ENCODE peak calls at places on chromosomes 16 and 17, in nine cellular contexts. B is foreskin fibroblast, M is AG04450, W is WTC11, Y is progenitor cell of endocrine pancreas, U is HFF-Myc, X is lower leg skin, K is lung, S is GM20000. N is an unnamed sample.

GRCh38 chr16:1054660-1055556 is 17.6 kb upstream of the SSTR5 start:
- DNase-seq in B (peak), M (peak), W (peak), Y (peak), U (no peak), X (no peak), K (no peak), S (peak), N (peak)

GRCh38 chr17:42031584-42031983 is 11.7 kb downstream of the NKIRAS2 start:
- DNase-seq in B (no peak), M (no peak), W (no peak), Y (no peak), U (no peak), X (no peak), K (no peak), S (no peak), N (no peak)

GRCh38 chr17:73686126-73686525 is 41.9 kb upstream of the SDK2 start:
- DNase-seq in B (no peak), M (no peak), W (peak), Y (no peak), U (no peak), X (no peak), K (no peak), S (no peak), N (no peak)

GRCh38 chr17:60827920-60828319 is 150.3 kb downstream of the BCAS3 start:
- DNase-seq in B (peak), M (no peak), W (no peak), Y (no peak), U (peak), X (no peak), K (no peak), S (no peak), N (no peak)

GRCh38 chr17:48125829-48126612 is 18.5 kb downstream of the SNX11 start:
- DNase-seq in B (peak), M (no peak), W (no peak), Y (no peak), U (no peak), X (no peak), K (no peak), S (no peak), N (peak)

GRCh38 chr16:80092686-80093085 is 448.1 kb upstream of the DYNLRB2 start:
- DNase-seq in B (peak), M (no peak), W (no peak), Y (no peak), U (no peak), X (no peak), K (no peak), S (no peak), N (no peak)

GRCh38 chr17:78697122-78697845 is 84.8 kb downstream of the CYTH1 start:
- DNase-seq in B (peak), M (no peak), W (no peak), Y (no peak), U (no peak), X (no peak), K (no peak), S (no peak), N (no peak)

GRCh38 chr17:81116704-81117103 is 48.6 kb upstream of the PVALEF start:
- DNase-seq in B (no peak), M (no peak), W (no peak), Y (no peak), U (no peak), X (no peak), K (no peak), S (no peak), N (no peak)

GRCh38 chr16:54585966-54586365 is 299.4 kb upstream of the IRX3 start:
- DNase-seq in B (no peak), M (no peak), W (no peak), Y (no peak), U (no peak), X (no peak), K (no peak), S (no peak), N (peak)

GRCh38 chr16:72530434-72530833 is 358.5 kb upstream of the PMFBP1 start:
- DNase-seq in B (peak), M (no peak), W (no peak), Y (no peak), U (peak), X (no peak), K (no peak), S (peak), N (no peak)

GRCh38 chr17:75182319-75182568 is 515 bp downstream of the SUMO2 start:
- DNase-seq in B (no peak), M (no peak), W (peak), Y (peak), U (no peak), X (no peak), K (peak), S (no peak), N (peak)

GRCh38 chr17:80504671-80505413 is 28.4 kb upstream of the NPTX1 start:
- DNase-seq in B (peak), M (no peak), W (no peak), Y (no peak), U (no peak), X (no peak), K (no peak), S (no peak), N (peak)

GRCh38 chr16:83574388-83574787 is 233.4 kb upstream of the HSBP1 start:
- DNase-seq in B (peak), M (peak), W (peak), Y (no peak), U (no peak), X (no peak), K (no peak), S (no peak), N (no peak)

GRCh38 chr16:67406628-67407027 is 9.6 kb downstream of the ZDHHC1 start:
- DNase-seq in B (peak), M (peak), W (no peak), Y (no peak), U (peak), X (no peak), K (no peak), S (no peak), N (no peak)

GRCh38 chr17:47705536-47706481 is 11.8 kb downstream of the TBKBP1 start:
- DNase-seq in B (no peak), M (no peak), W (no peak), Y (no peak), U (no peak), X (no peak), K (no peak), S (peak), N (no peak)

GRCh38 chr16:27761816-27762215 is 211.9 kb downstream of the KATNIP start:
- DNase-seq in B (no peak), M (no peak), W (no peak), Y (no peak), U (no peak), X (no peak), K (no peak), S (no peak), N (no peak)

GRCh38 chr17:80414508-80414802 is 512 bp upstream of the ENDOV start:
- DNase-seq in B (no peak), M (no peak), W (no peak), Y (no peak), U (no peak), X (no peak), K (no peak), S (peak), N (no peak)

GRCh38 chr16:14284930-14285541 is 213.9 kb downstream of the MRTFB start:
- DNase-seq in B (peak), M (peak), W (peak), Y (no peak), U (no peak), X (no peak), K (no peak), S (peak), N (peak)

GRCh38 chr16:177394-177822 is 928 bp downstream of the HBA1 start:
- DNase-seq in B (peak), M (no peak), W (no peak), Y (no peak), U (peak), X (no peak), K (no peak), S (no peak), N (no peak)

GRCh38 chr17:75684924-75685323 is 17.8 kb downstream of the SAP30BP start:
- DNase-seq in B (peak), M (no peak), W (no peak), Y (no peak), U (no peak), X (peak), K (no peak), S (no peak), N (no peak)

GRCh38 chr16:20300312-20301097 is 26.8 kb downstream of the GP2 start:
- DNase-seq in B (peak), M (no peak), W (peak), Y (peak), U (peak), X (no peak), K (peak), S (peak), N (peak)

GRCh38 chr17:83203073-83203471 is 123.7 kb downstream of the METRNL start:
- DNase-seq in B (peak), M (peak), W (peak), Y (no peak), U (peak), X (peak), K (peak), S (no peak), N (no peak)

GRCh38 chr17:61235001-61235820 is 164.4 kb upstream of the TBX2 start:
- DNase-seq in B (no peak), M (no peak), W (no peak), Y (no peak), U (no peak), X (no peak), K (no peak), S (no peak), N (no peak)

GRCh38 chr17:28575126-28575795 is 1.4 kb downstream of the ALDOC start:
- DNase-seq in B (peak), M (no peak), W (no peak), Y (no peak), U (no peak), X (no peak), K (no peak), S (no peak), N (no peak)
- TF ChIP-seq CTCF in B (no peak), M (no peak), W (no peak), Y (no peak), U (no peak), X (no peak), K (no peak), S (no peak), N (no peak)

DNA sequence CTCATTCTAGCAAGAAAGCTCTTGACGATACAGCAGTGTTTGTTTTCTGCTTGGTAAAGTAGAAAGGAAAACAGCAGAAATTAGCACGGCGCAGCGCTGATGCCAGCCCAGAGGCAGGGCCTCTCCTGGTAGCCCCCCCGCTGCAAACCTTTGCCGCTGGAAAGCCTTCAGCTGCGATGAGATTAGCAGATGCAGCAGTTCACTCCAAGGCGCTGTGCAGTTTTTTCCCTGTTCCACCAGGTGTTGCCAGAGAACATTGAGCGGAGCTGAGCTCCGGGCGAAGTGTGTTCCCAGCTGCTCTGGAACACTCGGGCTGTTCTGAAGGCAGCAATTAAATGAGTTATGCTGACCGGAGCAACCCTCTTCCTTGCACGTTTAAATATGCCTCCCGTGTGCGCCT is 72.5 kb downstream of the RBFOX1 start:
- DNase-seq in B (no peak), M (no peak), W (no peak), Y (peak), U (no peak), X (peak), K (peak), S (no peak), N (peak)
- TF ChIP-seq CTCF in B (no peak), M (no peak), W (no peak), Y (peak), U (no peak), X (no peak), K (no peak), S (no peak), N (peak)

GRCh38 chr16:85176541-85177447 is 64.5 kb upstream of the CIBAR2 start:
- DNase-seq in B (peak), M (no peak), W (no peak), Y (no peak), U (no peak), X (no peak), K (no peak), S (no peak), N (no peak)
- TF ChIP-seq CTCF in B (no peak), M (no peak), W (no peak), Y (no peak), U (no peak), X (no peak), K (no peak), S (no peak), N (no peak)

DNA sequence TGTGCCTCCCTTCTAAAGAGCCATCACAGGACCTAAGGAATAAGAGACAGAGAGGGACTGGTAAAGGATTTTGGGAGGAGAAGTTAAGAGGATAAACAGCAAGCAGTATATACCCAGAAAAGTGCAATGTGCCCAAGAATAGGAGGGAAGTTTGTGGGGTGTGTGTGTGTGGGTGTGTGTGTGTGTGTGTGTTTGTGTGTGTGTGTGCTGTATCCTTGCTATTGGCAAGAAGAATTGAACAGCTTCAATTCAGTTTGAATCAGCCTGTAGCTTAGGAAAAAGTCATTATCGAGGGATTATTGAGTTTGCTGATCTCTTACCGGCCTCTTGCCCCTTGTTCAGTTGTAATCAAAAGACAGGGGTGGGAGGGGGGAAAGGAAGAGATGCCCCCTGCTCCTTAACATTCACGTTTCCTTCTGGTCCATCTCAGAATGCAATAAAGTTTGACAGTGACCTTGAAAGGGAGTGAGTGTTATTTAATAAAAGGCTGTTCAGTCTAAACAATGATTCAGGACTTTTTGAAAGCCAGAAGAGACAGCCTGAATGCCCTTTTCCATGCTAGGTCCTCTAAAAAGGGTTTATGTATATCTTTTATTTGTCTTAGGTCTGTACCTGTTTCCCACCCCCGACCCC is 23.9 kb upstream of the MAPT start:
- DNase-seq in B (no peak), M (no peak), W (no peak), Y (no peak), U (no peak), X (no peak), K (no peak), S (no peak), N (no peak)
- TF ChIP-seq CTCF in B (no peak), M (no peak), W (no peak), Y (no peak), U (no peak), X (no peak), K (no peak), S (no peak), N (no peak)

GRCh38 chr16:49560018-49560830 is 186.6 kb downstream of the C16orf78 start:
- DNase-seq in B (no peak), M (no peak), W (no peak), Y (no peak), U (no peak), X (no peak), K (no peak), S (no peak), N (no peak)

GRCh38 chr16:49559242-49559641 is 185.6 kb downstream of the C16orf78 start:
- DNase-seq in B (no peak), M (no peak), W (no peak), Y (no peak), U (no peak), X (no peak), K (no peak), S (no peak), N (no peak)

GRCh38 chr16:49557070-49557446 is 183.5 kb downstream of the C16orf78 start:
- DNase-seq in B (no peak), M (no peak), W (peak), Y (peak), U (no peak), X (no peak), K (no peak), S (no peak), N (peak)

GRCh38 chr16:49556252-49557069 is 182.9 kb downstream of the C16orf78 start:
- DNase-seq in B (peak), M (no peak), W (peak), Y (peak), U (no peak), X (no peak), K (no peak), S (no peak), N (peak)

DNA sequence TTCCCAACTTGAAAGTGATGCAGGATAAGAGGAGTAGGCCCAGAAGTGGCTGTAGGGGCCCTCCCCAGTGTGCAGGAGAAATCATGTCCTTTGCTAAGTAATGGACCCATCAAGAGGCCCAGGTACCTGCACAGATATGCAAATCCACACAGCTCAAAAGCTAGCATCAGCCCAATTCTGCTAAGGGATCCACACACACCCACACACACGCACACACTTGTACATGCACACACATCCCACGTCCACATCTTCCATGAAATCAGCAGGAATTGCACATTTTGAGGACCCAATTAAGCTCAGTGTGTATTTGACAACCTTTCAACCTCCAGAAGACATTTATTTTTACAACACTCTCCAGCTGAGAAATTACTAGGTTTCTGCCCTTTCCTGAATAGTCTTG is 184.8 kb downstream of the C16orf78 start:
- DNase-seq in B (no peak), M (no peak), W (no peak), Y (no peak), U (no peak), X (no peak), K (no peak), S (no peak), N (no peak)
- TF ChIP-seq CTCF in B (no peak), M (no peak), W (no peak), Y (no peak), U (no peak), X (no peak), K (no peak), S (no peak), N (no peak)

N was measured in glutamatergic neuron.